ENCODE peak calls at places on chromosomes 12 and 14, in six cellular contexts. One of them, this sample, is unnamed.

GRCh38 chr14:81256289-81256960 is 35.7 kb upstream of the GTF2A1 start:
- DNase-seq in RWPE2: no peak
- DNase-seq in pancreas: no peak
- DNase-seq in CD8-positive, alpha-beta T cell: no peak
- DNase-seq in DND-41: no peak
- DNase-seq in testis: no peak
- DNase-seq in this sample: no peak

GRCh38 chr14:58732387-58732786 is 94.6 kb downstream of the DACT1 start:
- DNase-seq in RWPE2: no peak
- DNase-seq in pancreas: no peak
- DNase-seq in CD8-positive, alpha-beta T cell: no peak
- DNase-seq in DND-41: no peak
- DNase-seq in testis: no peak
- DNase-seq in this sample: no peak

GRCh38 chr12:27331299-27331926 is 1.2 kb upstream of the BMAL2 start:
- DNase-seq in RWPE2: no peak
- DNase-seq in pancreas: no peak
- DNase-seq in CD8-positive, alpha-beta T cell: no peak
- DNase-seq in DND-41: no peak
- DNase-seq in testis: no peak
- DNase-seq in this sample: no peak

GRCh38 chr14:61308198-61308597 is 13.2 kb upstream of the PRKCH start:
- DNase-seq in RWPE2: no peak
- DNase-seq in pancreas: no peak
- DNase-seq in CD8-positive, alpha-beta T cell: no peak
- DNase-seq in DND-41: no peak
- DNase-seq in testis: no peak
- DNase-seq in this sample: no peak

GRCh38 chr12:66491812-66492361 is 187.0 kb downstream of the GRIP1 start:
- DNase-seq in RWPE2: no peak
- DNase-seq in pancreas: no peak
- DNase-seq in CD8-positive, alpha-beta T cell: no peak
- DNase-seq in DND-41: no peak
- DNase-seq in testis: no peak
- DNase-seq in this sample: no peak

GRCh38 chr12:56121204-56121870 is 3.3 kb downstream of the ZC3H10 start:
- DNase-seq in RWPE2: no peak
- DNase-seq in pancreas: no peak
- DNase-seq in CD8-positive, alpha-beta T cell: no peak
- DNase-seq in DND-41: no peak
- DNase-seq in testis: no peak
- DNase-seq in this sample: no peak

GRCh38 chr14:46279327-46279726 is 372.3 kb downstream of the RPL10L start:
- DNase-seq in RWPE2: no peak
- DNase-seq in pancreas: no peak
- DNase-seq in CD8-positive, alpha-beta T cell: no peak
- DNase-seq in DND-41: no peak
- DNase-seq in testis: no peak
- DNase-seq in this sample: no peak

GRCh38 chr14:55746533-55746932 is 166.5 kb downstream of the KTN1 start:
- DNase-seq in RWPE2: no peak
- DNase-seq in pancreas: no peak
- DNase-seq in CD8-positive, alpha-beta T cell: no peak
- DNase-seq in DND-41: no peak
- DNase-seq in testis: no peak
- DNase-seq in this sample: no peak

GRCh38 chr12:95545303-95545702 is 6.0 kb downstream of the USP44 start:
- DNase-seq in RWPE2: no peak
- DNase-seq in pancreas: no peak
- DNase-seq in CD8-positive, alpha-beta T cell: no peak
- DNase-seq in DND-41: no peak
- DNase-seq in testis: no peak
- DNase-seq in this sample: no peak

GRCh38 chr12:95546491-95546813 is 4.8 kb downstream of the USP44 start:
- DNase-seq in RWPE2: no peak
- DNase-seq in pancreas: no peak
- DNase-seq in CD8-positive, alpha-beta T cell: no peak
- DNase-seq in DND-41: no peak
- DNase-seq in testis: no peak
- DNase-seq in this sample: no peak

GRCh38 chr12:95544756-95545155 is 6.5 kb downstream of the USP44 start:
- DNase-seq in RWPE2: no peak
- DNase-seq in pancreas: no peak
- DNase-seq in CD8-positive, alpha-beta T cell: no peak
- DNase-seq in DND-41: no peak
- DNase-seq in testis: no peak
- DNase-seq in this sample: no peak

GRCh38 chr12:95547522-95548055 is 3.7 kb downstream of the USP44 start:
- DNase-seq in RWPE2: no peak
- DNase-seq in pancreas: no peak
- DNase-seq in CD8-positive, alpha-beta T cell: no peak
- DNase-seq in DND-41: no peak
- DNase-seq in testis: no peak
- DNase-seq in this sample: no peak

DNA sequence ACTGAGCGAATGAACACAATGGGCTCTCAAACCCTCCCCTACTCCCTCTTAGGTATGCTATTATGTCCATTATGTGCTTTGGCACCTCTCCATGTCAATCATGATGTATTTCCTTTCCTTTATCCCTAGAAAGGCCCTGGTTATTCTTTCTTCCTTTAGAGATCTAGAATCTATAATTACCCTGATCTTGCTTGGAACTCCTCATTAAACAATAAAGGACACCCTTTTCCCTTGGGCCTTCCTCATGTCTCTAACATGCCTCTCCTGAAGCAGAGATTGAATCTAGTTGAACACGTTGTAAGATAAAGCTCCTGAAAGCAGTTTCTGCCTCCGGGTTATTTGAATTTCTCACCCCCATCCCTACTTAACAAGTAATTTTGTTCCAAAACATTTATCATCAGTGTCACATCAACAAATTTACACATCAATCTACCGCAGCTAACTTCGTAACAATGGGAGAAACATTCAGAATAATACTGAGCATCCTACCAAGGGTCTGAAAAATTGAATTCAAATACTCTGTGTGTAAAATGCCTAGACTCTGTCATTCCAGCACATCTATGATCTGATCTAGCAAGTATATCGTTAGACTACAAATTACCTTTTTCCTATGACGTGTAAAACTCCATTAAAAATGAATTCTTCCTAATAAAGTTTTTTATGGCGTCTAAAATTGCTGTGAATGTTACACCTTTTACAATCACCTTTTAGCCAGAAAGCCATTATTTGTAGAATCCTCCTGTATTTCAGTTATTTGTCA is 5.4 kb downstream of the USP44 start:
- DNase-seq in RWPE2: no peak
- DNase-seq in pancreas: no peak
- DNase-seq in CD8-positive, alpha-beta T cell: no peak
- DNase-seq in DND-41: no peak
- DNase-seq in testis: no peak
- DNase-seq in this sample: no peak
- H3K4me3 ChIP-seq in RWPE2: no peak
- H3K4me3 ChIP-seq in pancreas: no peak
- H3K4me3 ChIP-seq in CD8-positive, alpha-beta T cell: no peak
- H3K4me3 ChIP-seq in DND-41: no peak
- H3K4me3 ChIP-seq in testis: no peak
- H3K4me3 ChIP-seq in this sample: no peak

GRCh38 chr12:123131879-123132402 is 18.9 kb downstream of the PITPNM2 start:
- DNase-seq in RWPE2: no peak
- DNase-seq in pancreas: no peak
- DNase-seq in CD8-positive, alpha-beta T cell: peak
- DNase-seq in DND-41: peak
- DNase-seq in testis: no peak
- DNase-seq in this sample: no peak
- H3K27ac ChIP-seq in RWPE2: no peak
- H3K27ac ChIP-seq in pancreas: no peak
- H3K27ac ChIP-seq in CD8-positive, alpha-beta T cell: peak
- H3K27ac ChIP-seq in DND-41: peak
- H3K27ac ChIP-seq in testis: no peak
- H3K27ac ChIP-seq in this sample: peak

GRCh38 chr12:77741974-77742517 is 88.6 kb upstream of the NAV3 start:
- DNase-seq in RWPE2: no peak
- DNase-seq in pancreas: no peak
- DNase-seq in CD8-positive, alpha-beta T cell: no peak
- DNase-seq in DND-41: no peak
- DNase-seq in testis: no peak
- DNase-seq in this sample: no peak

GRCh38 chr12:77734489-77734888 is 96.2 kb upstream of the NAV3 start:
- DNase-seq in RWPE2: no peak
- DNase-seq in pancreas: no peak
- DNase-seq in CD8-positive, alpha-beta T cell: no peak
- DNase-seq in DND-41: no peak
- DNase-seq in testis: no peak
- DNase-seq in this sample: no peak

GRCh38 chr12:77736219-77736965 is 94.3 kb upstream of the NAV3 start:
- DNase-seq in RWPE2: no peak
- DNase-seq in pancreas: no peak
- DNase-seq in CD8-positive, alpha-beta T cell: no peak
- DNase-seq in DND-41: no peak
- DNase-seq in testis: no peak
- DNase-seq in this sample: no peak
- TF ChIP-seq CTCF in RWPE2: no peak
- TF ChIP-seq CTCF in pancreas: no peak
- TF ChIP-seq CTCF in CD8-positive, alpha-beta T cell: no peak
- TF ChIP-seq CTCF in DND-41: no peak
- TF ChIP-seq CTCF in testis: no peak
- TF ChIP-seq CTCF in this sample: no peak

GRCh38 chr12:106580671-106581508 is 1.9 kb upstream of the RFX4 start:
- DNase-seq in RWPE2: no peak
- DNase-seq in pancreas: peak
- DNase-seq in CD8-positive, alpha-beta T cell: no peak
- DNase-seq in DND-41: no peak
- DNase-seq in testis: no peak
- DNase-seq in this sample: no peak
- H3K4me3 ChIP-seq in RWPE2: no peak
- H3K4me3 ChIP-seq in pancreas: no peak
- H3K4me3 ChIP-seq in CD8-positive, alpha-beta T cell: no peak
- H3K4me3 ChIP-seq in DND-41: no peak
- H3K4me3 ChIP-seq in testis: no peak
- H3K4me3 ChIP-seq in this sample: no peak